ENCODE peak calls at places on chromosomes 6 and 20, in nine cellular contexts. Z, U, D, L, Y, H, V, B and M are unnamed samples.

GRCh38 chr6:3356056-3356823 is 97.5 kb downstream of the PSMG4 start:
- DNase-seq in Z (peak; percentile 69), U (peak; percentile 77), D (no peak), L (peak; percentile 52), Y (peak; percentile 8), H (peak; percentile 75), V (peak; percentile 50), B (peak; percentile 71), M (no peak)

GRCh38 chr6:35441205-35441604 is 10.9 kb upstream of the FANCE start:
- DNase-seq in Z (no peak), U (no peak), D (no peak), L (no peak), Y (no peak), H (no peak), V (no peak), B (no peak), M (no peak)

GRCh38 chr6:144744720-144745119 is 459.6 kb downstream of the UTRN start:
- DNase-seq in Z (no peak), U (no peak), D (no peak), L (peak; percentile 65), Y (no peak), H (no peak), V (no peak), B (no peak), M (no peak)

GRCh38 chr6:79538481-79538971 is 1.3 kb upstream of the LCA5 start:
- DNase-seq in Z (no peak), U (peak; percentile 29), D (no peak), L (no peak), Y (no peak), H (peak; percentile 70), V (no peak), B (peak; percentile 6), M (no peak)

GRCh38 chr6:146590492-146590891 is 8.3 kb upstream of the ADGB start:
- DNase-seq in Z (no peak), U (no peak), D (no peak), L (no peak), Y (no peak), H (no peak), V (no peak), B (no peak), M (no peak)

GRCh38 chr6:42545226-42545773 is 18.5 kb upstream of the UBR2 start:
- DNase-seq in Z (no peak), U (no peak), D (no peak), L (no peak), Y (no peak), H (no peak), V (no peak), B (no peak), M (no peak)

GRCh38 chr20:59573837-59574236 is 30.5 kb upstream of the PHACTR3 start:
- DNase-seq in Z (no peak), U (no peak), D (no peak), L (no peak), Y (no peak), H (no peak), V (no peak), B (no peak), M (no peak)

GRCh38 chr6:170066679-170067078 is 224.2 kb downstream of the DLL1 start:
- DNase-seq in Z (peak; percentile 1), U (no peak), D (no peak), L (no peak), Y (no peak), H (no peak), V (no peak), B (no peak), M (no peak)

GRCh38 chr6:40340196-40340595 is 247.0 kb downstream of the LRFN2 start:
- DNase-seq in Z (no peak), U (no peak), D (no peak), L (no peak), Y (peak; percentile 24), H (no peak), V (no peak), B (no peak), M (no peak)

GRCh38 chr6:16551466-16551865 is 209.8 kb downstream of the ATXN1 start:
- DNase-seq in Z (no peak), U (no peak), D (no peak), L (no peak), Y (no peak), H (no peak), V (no peak), B (no peak), M (no peak)

GRCh38 chr6:169841907-169842606 is 90.6 kb downstream of the ERMARD start:
- DNase-seq in Z (no peak), U (no peak), D (no peak), L (no peak), Y (no peak), H (no peak), V (no peak), B (no peak), M (no peak)

GRCh38 chr6:7311920-7312615 is 931 bp downstream of the SSR1 start:
- DNase-seq in Z (no peak), U (no peak), D (peak; percentile 6), L (peak; percentile 25), Y (no peak), H (peak; percentile 55), V (no peak), B (peak; percentile 47), M (no peak)

GRCh38 chr6:119541132-119541905 is 191.8 kb upstream of the MAN1A1 start:
- DNase-seq in Z (no peak), U (peak; percentile 99), D (peak; percentile 97), L (no peak), Y (no peak), H (no peak), V (no peak), B (peak; percentile 100), M (no peak)

GRCh38 chr6:69668916-69669315 is 127.9 kb downstream of the LMBRD1 start:
- DNase-seq in Z (no peak), U (no peak), D (no peak), L (no peak), Y (peak; percentile 30), H (no peak), V (no peak), B (no peak), M (no peak)

GRCh38 chr6:18280084-18280483 is 15.8 kb upstream of the DEK start:
- DNase-seq in Z (no peak), U (peak; percentile 11), D (no peak), L (peak; percentile 22), Y (peak; percentile 44), H (no peak), V (no peak), B (peak; percentile 26), M (no peak)

GRCh38 chr6:107936162-107936909 is 21.7 kb downstream of the SEC63 start:
- DNase-seq in Z (no peak), U (no peak), D (no peak), L (no peak), Y (no peak), H (no peak), V (no peak), B (no peak), M (no peak)

GRCh38 chr6:106360989-106361430 is 493 bp downstream of the CRYBG1 start:
- DNase-seq in Z (no peak), U (no peak), D (no peak), L (no peak), Y (no peak), H (no peak), V (peak; percentile 2), B (no peak), M (no peak)

GRCh38 chr20:19864130-19864529 is 106.1 kb downstream of the RIN2 start:
- DNase-seq in Z (no peak), U (peak; percentile 87), D (no peak), L (no peak), Y (no peak), H (no peak), V (no peak), B (peak; percentile 70), M (no peak)

GRCh38 chr20:59406446-59406845 is 106.0 kb downstream of the EDN3 start:
- DNase-seq in Z (no peak), U (no peak), D (no peak), L (no peak), Y (no peak), H (no peak), V (no peak), B (no peak), M (no peak)

GRCh38 chr6:75934643-75935472 is 137.6 kb downstream of the IMPG1 start:
- DNase-seq in Z (peak; percentile 43), U (peak; percentile 79), D (peak; percentile 58), L (peak; percentile 40), Y (peak; percentile 87), H (peak; percentile 80), V (no peak), B (peak; percentile 78), M (no peak)

GRCh38 chr6:162907876-162908481 is 180.2 kb downstream of the PACRG start:
- DNase-seq in Z (no peak), U (peak; percentile 49), D (peak; percentile 38), L (no peak), Y (peak; percentile 32), H (no peak), V (no peak), B (peak; percentile 38), M (no peak)

GRCh38 chr6:44001318-44001868 is 125.9 kb downstream of the MRPL14 start:
- DNase-seq in Z (no peak), U (no peak), D (no peak), L (peak; percentile 74), Y (no peak), H (peak; percentile 71), V (no peak), B (peak; percentile 19), M (no peak)

GRCh38 chr6:81638366-81638765 is 114.1 kb downstream of the TENT5A start:
- DNase-seq in Z (no peak), U (no peak), D (no peak), L (no peak), Y (no peak), H (no peak), V (no peak), B (no peak), M (no peak)

GRCh38 chr6:95095855-95096254 is 481.5 kb upstream of the MANEA start:
- DNase-seq in Z (no peak), U (no peak), D (no peak), L (no peak), Y (no peak), H (no peak), V (no peak), B (no peak), M (no peak)

GRCh38 chr6:169800668-169801395 is 49.4 kb downstream of the ERMARD start:
- DNase-seq in Z (no peak), U (peak; percentile 82), D (no peak), L (no peak), Y (peak; percentile 18), H (peak; percentile 34), V (no peak), B (peak; percentile 71), M (no peak)

GRCh38 chr20:35004051-35004725 is 48.5 kb downstream of the MYH7B start:
- DNase-seq in Z (no peak), U (no peak), D (no peak), L (no peak), Y (no peak), H (no peak), V (no peak), B (no peak), M (no peak)

GRCh38 chr6:53461041-53461656 is 83.8 kb downstream of the GCLC start:
- DNase-seq in Z (no peak), U (no peak), D (no peak), L (no peak), Y (no peak), H (no peak), V (no peak), B (peak; percentile 21), M (no peak)